ENCODE peak calls at places on chromosomes 11 and 22, in five cellular contexts. P, I, Q, X and U are unnamed samples.

GRCh38 chr11:63764201-63764711 is 4.3 kb downstream of the ZFTA start:
- DNase-seq in Q (peak), I (no peak), X (no peak), P (no peak), U (no peak)

GRCh38 chr11:103871923-103872551 is 164.4 kb upstream of the DDI1 start:
- DNase-seq in I (no peak), X (no peak), Q (no peak), P (no peak), U (no peak)

GRCh38 chr11:2534957-2535672 is 90.3 kb downstream of the KCNQ1 start:
- DNase-seq in I (peak), Q (no peak), P (peak), X (no peak), U (no peak)

GRCh38 chr11:66326261-66327111 is 9.6 kb upstream of the CD248 start:
- DNase-seq in X (no peak), Q (peak), P (no peak), I (no peak), U (no peak)

GRCh38 chr11:43928721-43929120 is 13.7 kb upstream of the C11orf96 start:
- DNase-seq in Q (no peak), P (no peak), X (no peak), I (no peak), U (no peak)

GRCh38 chr11:13135385-13136271 is 126.5 kb downstream of the RASSF10 start:
- DNase-seq in I (no peak), Q (no peak), P (no peak), X (no peak), U (no peak)

GRCh38 chr11:112320668-112321067 is 60.0 kb upstream of the PLET1 start:
- DNase-seq in Q (peak), X (no peak), P (peak), I (no peak), U (no peak)

GRCh38 chr11:85626496-85626895 is 648 bp downstream of the DLG2 start:
- DNase-seq in P (no peak), I (no peak), X (no peak), Q (peak), U (no peak)

GRCh38 chr11:73359341-73359740 is 16.9 kb upstream of the RELT start:
- DNase-seq in I (no peak), Q (no peak), P (peak), X (no peak), U (no peak)

GRCh38 chr11:37571248-37571647 is 973.2 kb upstream of the RAG2 start:
- DNase-seq in Q (no peak), X (no peak), I (no peak), P (no peak), U (no peak)

GRCh38 chr22:26139320-26139719 is 29.9 kb upstream of the SEZ6L start:
- DNase-seq in Q (no peak), X (no peak), I (no peak), P (peak), U (no peak)

GRCh38 chr11:102346748-102347525 is at the start of gene BIRC2:
- DNase-seq in P (peak), I (peak), Q (peak), X (peak), U (peak)

GRCh38 chr11:132944557-132944920 is 587.8 kb downstream of the OPCML start:
- DNase-seq in X (no peak), P (no peak), Q (no peak), I (peak), U (no peak)

GRCh38 chr11:75492181-75492820 is 33.4 kb downstream of the GDPD5 start:
- DNase-seq in X (peak), P (no peak), I (peak), Q (no peak), U (no peak)

GRCh38 chr11:120432056-120433018 is 79.2 kb upstream of the GRIK4 start:
- DNase-seq in P (no peak), I (no peak), Q (peak), X (no peak), U (no peak)

GRCh38 chr11:103465555-103466140 is 356.4 kb downstream of the DYNC2H1 start:
- DNase-seq in P (no peak), I (no peak), Q (no peak), X (no peak), U (no peak)

GRCh38 chr11:83573097-83573496 is 286.9 kb upstream of the CCDC90B start:
- DNase-seq in Q (no peak), I (no peak), X (no peak), P (no peak), U (no peak)

GRCh38 chr11:35088226-35088625 is 50.7 kb upstream of the CD44 start:
- DNase-seq in I (no peak), X (no peak), Q (no peak), P (no peak), U (no peak)

GRCh38 chr22:45192701-45193187 is 29.0 kb downstream of the NUP50 start:
- DNase-seq in I (peak), P (no peak), Q (no peak), X (no peak), U (no peak)

GRCh38 chr11:32385998-32386397 is 49.3 kb downstream of the WT1 start:
- DNase-seq in I (peak), P (peak), X (no peak), Q (peak), U (peak)

GRCh38 chr11:13291794-13292193 is 14.2 kb downstream of the BMAL1 start:
- DNase-seq in X (no peak), P (no peak), I (peak), Q (no peak), U (no peak)

GRCh38 chr11:112555491-112556364 is 295.1 kb upstream of the PLET1 start:
- DNase-seq in Q (peak), P (peak), X (peak), I (peak), U (peak)

GRCh38 chr11:90288207-90288821 is 65.5 kb upstream of the CHORDC1 start:
- DNase-seq in Q (peak), P (no peak), X (peak), I (no peak), U (peak)

GRCh38 chr11:113876074-113876797 is 864 bp upstream of the USP28 start:
- DNase-seq in P (no peak), I (peak), X (no peak), Q (no peak), U (no peak)

GRCh38 chr11:85627332-85627997 is at the start of gene DLG2:
- DNase-seq in P (no peak), X (peak), I (no peak), Q (peak), U (no peak)

GRCh38 chr11:95577716-95578460 is 211.7 kb downstream of the FAM76B start:
- DNase-seq in X (no peak), I (no peak), Q (no peak), P (no peak), U (no peak)

GRCh38 chr11:94666792-94667721 is 99.9 kb downstream of the PIWIL4 start:
- DNase-seq in P (no peak), Q (no peak), X (no peak), I (peak), U (no peak)

GRCh38 chr22:28976588-28976987 is 85.0 kb downstream of the C22orf31 start:
- DNase-seq in Q (no peak), X (no peak), I (no peak), P (no peak), U (no peak)

GRCh38 chr11:66181632-66182345 is 86.7 kb upstream of the RAB1B start:
- DNase-seq in Q (no peak), X (no peak), P (no peak), I (no peak), U (no peak)

GRCh38 chr11:43962383-43962969 is 20.0 kb downstream of the C11orf96 start:
- DNase-seq in X (no peak), P (no peak), I (no peak), Q (peak), U (no peak)

GRCh38 chr11:70669871-70670683 is 271.7 kb downstream of the CTTN start:
- DNase-seq in I (peak), X (no peak), P (peak), Q (no peak), U (no peak)